ENCODE peak calls at places on chromosome 18, in five cellular contexts. E is ovary, D is uterus, N is IMR-90, X is endothelial cell of umbilical vein. U is an unnamed sample.

GRCh38 chr18:28013064-28013463 is 163.9 kb downstream of the CDH2 start:
- DNase-seq in N (peak; percentile 23), D (no peak), X (peak; percentile 16), E (no peak), U (no peak)

GRCh38 chr18:12904012-12904516 is 20.0 kb upstream of the PTPN2 start:
- DNase-seq in D (no peak), E (peak; percentile 36), N (no peak), X (no peak), U (peak; percentile 31)

GRCh38 chr18:73503326-73503725 is 635.5 kb upstream of the NETO1 start:
- DNase-seq in X (no peak), N (peak; percentile 41), D (no peak), E (no peak), U (no peak)

GRCh38 chr18:79354350-79354749 is 41.4 kb upstream of the NFATC1 start:
- DNase-seq in D (no peak), E (no peak), N (no peak), X (no peak), U (no peak)

GRCh38 chr18:79953921-79954651 is 2.6 kb upstream of the SLC66A2 start:
- DNase-seq in N (no peak), D (no peak), X (no peak), E (no peak), U (peak; percentile 45)

GRCh38 chr18:75209129-75209951 is at the start of gene PTGR3:
- DNase-seq in D (peak; percentile 84), X (peak; percentile 89), N (peak; percentile 73), E (peak; percentile 87), U (peak; percentile 94)

GRCh38 chr18:35949903-35950627 is 22.4 kb upstream of the RMP24 start:
- DNase-seq in E (peak; percentile 35), D (peak; percentile 50), N (peak; percentile 59), X (peak; percentile 67), U (peak; percentile 43)

GRCh38 chr18:44678725-44679055 is 2.0 kb upstream of the SETBP1 start:
- DNase-seq in N (no peak), X (no peak), D (no peak), E (no peak), U (no peak)

GRCh38 chr18:72871091-72871490 is 3.3 kb upstream of the NETO1 start:
- DNase-seq in X (no peak), D (no peak), N (peak; percentile 6), E (no peak), U (no peak)

GRCh38 chr18:6943143-6943542 is 174.5 kb downstream of the LAMA1 start:
- DNase-seq in N (no peak), D (no peak), X (no peak), E (no peak), U (no peak)

GRCh38 chr18:765764-766549 is 46.1 kb downstream of the YES1 start:
- DNase-seq in E (no peak), N (no peak), D (no peak), X (peak; percentile 76), U (no peak)

GRCh38 chr18:43486462-43486861 is 209.2 kb upstream of the SYT4 start:
- DNase-seq in E (no peak), D (no peak), N (no peak), X (no peak), U (no peak)

GRCh38 chr18:48136051-48136543 is 205.6 kb upstream of the SMAD2 start:
- DNase-seq in E (peak; percentile 69), X (no peak), N (no peak), D (no peak), U (peak; percentile 29)

GRCh38 chr18:78192044-78192443 is 787.6 kb upstream of the SALL3 start:
- DNase-seq in D (no peak), N (no peak), E (no peak), X (no peak), U (peak; percentile 16)

GRCh38 chr18:22753130-22753831 is 179.8 kb upstream of the RBBP8 start:
- DNase-seq in E (no peak), N (no peak), D (no peak), X (no peak), U (no peak)

GRCh38 chr18:58027341-58027740 is 16.7 kb upstream of the NEDD4L start:
- DNase-seq in E (no peak), N (no peak), D (no peak), X (no peak), U (no peak)

GRCh38 chr18:48161911-48162698 is 231.6 kb upstream of the SMAD2 start:
- DNase-seq in N (no peak), E (no peak), D (no peak), X (no peak), U (peak; percentile 76)

GRCh38 chr18:76391038-76391437 is 104.0 kb downstream of the ZNF516 start:
- DNase-seq in X (no peak), E (no peak), D (no peak), N (no peak), U (no peak)

GRCh38 chr18:63207154-63207790 is 112.3 kb downstream of the BCL2 start:
- DNase-seq in X (no peak), E (no peak), N (no peak), D (no peak), U (no peak)
- H3K4me1 ChIP-seq in X (no peaks in the 10 kb centered on the region), E (peaks cover 6% of the 10 kb centered on the region), N (no peaks in the 10 kb centered on the region), D (no peaks in the 10 kb centered on the region), U (no peaks in the 10 kb centered on the region)

GRCh38 chr18:54957987-54958386 is 1.3 kb downstream of the CCDC68 start:
- DNase-seq in X (no peak), D (no peak), E (peak; percentile 59), N (peak; percentile 27), U (no peak)

GRCh38 chr18:54960197-54960596 is 936 bp upstream of the CCDC68 start:
- DNase-seq in D (no peak), E (no peak), N (no peak), X (no peak), U (no peak)

GRCh38 chr18:54957295-54957694 is 2.0 kb downstream of the CCDC68 start:
- DNase-seq in X (no peak), D (no peak), N (no peak), E (peak; percentile 24), U (no peak)

GRCh38 chr18:54961016-54961423 is 1.8 kb upstream of the CCDC68 start:
- DNase-seq in N (peak; percentile 88), X (no peak), D (no peak), E (peak; percentile 34), U (no peak)

GRCh38 chr18:54958711-54959625 is at the start of gene CCDC68:
- DNase-seq in D (peak; percentile 13), X (peak; percentile 18), E (peak; percentile 57), N (no peak), U (no peak)
- TF ChIP-seq POLR2A in D (no peak), X (no peak), E (no peak), N (no peak), U (no peak)

GRCh38 chr18:33334781-33335180 is 105.7 kb downstream of the CCDC178 start:
- DNase-seq in X (no peak), E (no peak), N (no peak), D (no peak), U (no peak)
- H3K4me1 ChIP-seq in X (no peaks in the 10 kb centered on the region), E (no peaks in the 10 kb centered on the region), N (no peaks in the 10 kb centered on the region), D (no peaks in the 10 kb centered on the region), U (no peaks in the 10 kb centered on the region)

DNA sequence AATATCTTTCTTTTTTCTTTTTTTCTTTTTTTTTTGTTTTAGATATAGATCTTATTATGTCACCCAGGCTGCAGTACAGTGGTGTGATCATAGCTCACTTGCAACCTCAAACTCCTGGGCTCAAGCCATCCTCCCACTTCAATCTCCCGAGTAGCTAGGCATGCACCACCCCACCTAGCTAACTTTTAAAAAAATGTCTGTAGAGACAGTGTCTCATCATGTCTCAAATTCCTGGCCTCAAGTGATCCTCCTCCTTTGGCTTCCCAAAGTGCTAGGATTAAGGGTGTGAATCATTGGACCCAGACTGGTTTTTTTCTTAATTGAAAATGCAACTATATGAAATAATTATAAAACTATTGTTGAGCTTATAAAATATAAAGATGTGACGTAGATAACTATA is 9.8 kb upstream of the ZCCHC2 start:
- DNase-seq in X (no peak), N (no peak), E (no peak), D (no peak), U (no peak)
- TF ChIP-seq POLR2A in X (no peak), N (no peak), E (no peak), D (no peak), U (no peak)

GRCh38 chr18:32095571-32096229 is 4.0 kb downstream of the RNF138 start:
- DNase-seq in X (no peak), D (no peak), N (no peak), E (no peak), U (no peak)
- H3K4me1 ChIP-seq in X (peaks cover 12% of the 10 kb centered on the region), D (no peaks in the 10 kb centered on the region), N (no peaks in the 10 kb centered on the region), E (peaks cover 4% of the 10 kb centered on the region), U (peaks cover 30% of the 10 kb centered on the region)

GRCh38 chr18:62526098-62527025 is 3.5 kb downstream of the ZCCHC2 start:
- DNase-seq in N (peak; percentile 80), X (peak; percentile 80), D (peak; percentile 81), E (peak; percentile 80), U (peak; percentile 90)
- TF ChIP-seq POLR2A in N (peak; percentile 52), X (peak; percentile 63), D (peak; percentile 91), E (peak; percentile 85), U (peak; percentile 74)

U was measured in adrenal gland.